ENCODE peak calls at places on chromosomes 11 and 22, in six cellular contexts. W, E, G, D, U and K are unnamed samples.
A peak's percentile ranks its signal among the peaks of the same experiment; 100 is the strongest.

GRCh38 chr11:10498426-10499250 is 42.3 kb downstream of the RNF141 start:
- DNase-seq in G (no peak), U (no peak), D (no peak), E (no peak), W (no peak), K (no peak)

GRCh38 chr11:45334410-45334809 is 48.3 kb upstream of the SYT13 start:
- DNase-seq in G (no peak), U (no peak), E (no peak), D (no peak), W (no peak), K (no peak)

GRCh38 chr11:1400168-1401000 is 10.7 kb downstream of the BRSK2 start:
- DNase-seq in U (no peak), W (no peak), D (no peak), G (peak; percentile 63), E (peak; percentile 70), K (no peak)

GRCh38 chr11:80937831-80938230 is 1497.0 kb upstream of the TENM4 start:
- DNase-seq in D (no peak), U (no peak), G (no peak), W (no peak), E (no peak), K (no peak)

GRCh38 chr22:19396561-19396933 is 35.0 kb downstream of the HIRA start:
- DNase-seq in E (no peak), G (peak; percentile 45), D (no peak), U (no peak), W (no peak), K (no peak)

GRCh38 chr11:78315724-78316123 is 101.9 kb downstream of the GAB2 start:
- DNase-seq in W (no peak), G (no peak), U (no peak), E (no peak), D (no peak), K (no peak)

GRCh38 chr11:94469416-94469815 is 24.2 kb downstream of the MRE11 start:
- DNase-seq in U (no peak), G (no peak), E (no peak), W (no peak), D (no peak), K (no peak)

GRCh38 chr11:117199916-117200812 is 994 bp downstream of the TAGLN start:
- DNase-seq in W (peak; percentile 32), D (no peak), U (no peak), E (peak; percentile 63), G (no peak), K (peak; percentile 45)

GRCh38 chr22:42928969-42929837 is 72.1 kb upstream of the ARFGAP3 start:
- DNase-seq in U (no peak), E (no peak), W (peak; percentile 27), G (no peak), D (no peak), K (no peak)

GRCh38 chr11:46729110-46730027 is 10.4 kb downstream of the F2 start:
- DNase-seq in E (no peak), G (peak; percentile 70), U (no peak), D (no peak), W (no peak), K (no peak)

GRCh38 chr22:48663297-48663696 is 1164.4 kb downstream of the BRD1 start:
- DNase-seq in G (no peak), W (no peak), U (no peak), E (peak; percentile 12), D (no peak), K (peak; percentile 25)

GRCh38 chr22:48660104-48660794 is 1167.4 kb downstream of the BRD1 start:
- DNase-seq in G (no peak), D (no peak), E (peak; percentile 16), W (no peak), U (no peak), K (no peak)

GRCh38 chr22:48660795-48661740 is 1166.6 kb downstream of the BRD1 start:
- DNase-seq in W (no peak), U (no peak), G (no peak), E (peak; percentile 41), D (no peak), K (no peak)

GRCh38 chr22:48662476-48663150 is 1165.1 kb downstream of the BRD1 start:
- DNase-seq in D (no peak), W (no peak), U (no peak), G (no peak), E (peak; percentile 38), K (peak; percentile 32)

GRCh38 chr22:48661984-48662383 is 1165.7 kb downstream of the BRD1 start:
- DNase-seq in E (peak; percentile 44), W (no peak), D (no peak), U (no peak), G (no peak), K (no peak)
- H3K4me3 ChIP-seq in E (no peak overlapping the region), W (no peak overlapping the region), D (no peak overlapping the region), U (no peak overlapping the region), G (no peak overlapping the region), K (no peak overlapping the region)

DNA sequence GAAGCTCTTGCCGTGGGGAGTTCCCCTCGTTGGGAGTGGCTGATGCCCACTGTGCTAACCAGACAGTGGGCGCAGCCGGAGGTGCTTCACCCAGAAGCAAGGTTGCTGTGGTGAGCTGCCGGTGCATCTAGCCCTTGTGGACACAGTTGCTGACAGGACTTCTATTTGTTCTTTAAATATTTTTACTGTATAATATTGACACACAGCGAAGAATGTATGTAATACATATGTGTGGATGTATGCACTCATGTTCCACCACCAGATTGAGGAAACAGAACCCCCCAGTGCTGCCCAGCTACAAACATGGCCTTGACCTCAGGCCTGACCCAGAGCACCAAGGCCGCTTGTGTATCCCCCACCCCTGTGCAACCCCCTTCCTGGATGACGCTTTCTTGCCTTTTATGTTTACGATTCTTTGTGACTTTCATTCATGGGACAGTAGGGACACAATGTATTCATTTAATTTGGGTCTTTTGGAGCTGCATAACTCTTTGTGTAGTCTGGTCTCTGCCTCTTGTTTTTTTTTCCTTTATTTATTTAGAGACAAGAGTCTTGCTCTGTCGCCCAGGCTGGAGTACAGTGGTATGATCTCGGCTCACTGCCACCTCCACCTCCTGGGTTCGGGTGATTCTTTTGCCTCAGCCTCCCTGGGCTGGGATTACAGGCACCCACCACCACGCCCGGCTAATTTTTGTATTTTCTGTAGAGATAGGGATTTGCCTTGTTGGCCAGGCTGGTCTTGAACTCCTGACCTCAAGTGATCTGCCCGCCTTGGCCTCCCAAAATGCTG is 132.6 kb downstream of the TBC1D22A start:
- DNase-seq in G (peak; percentile 60), D (no peak), W (no peak), U (no peak), E (no peak), K (no peak)
- H3K36me3 ChIP-seq in G (no peaks in the 10 kb centered on the region), D (no peaks in the 10 kb centered on the region), W (no peaks in the 10 kb centered on the region), U (no peaks in the 10 kb centered on the region), E (no peaks in the 10 kb centered on the region), K (peaks cover 34% of the 10 kb centered on the region)

DNA sequence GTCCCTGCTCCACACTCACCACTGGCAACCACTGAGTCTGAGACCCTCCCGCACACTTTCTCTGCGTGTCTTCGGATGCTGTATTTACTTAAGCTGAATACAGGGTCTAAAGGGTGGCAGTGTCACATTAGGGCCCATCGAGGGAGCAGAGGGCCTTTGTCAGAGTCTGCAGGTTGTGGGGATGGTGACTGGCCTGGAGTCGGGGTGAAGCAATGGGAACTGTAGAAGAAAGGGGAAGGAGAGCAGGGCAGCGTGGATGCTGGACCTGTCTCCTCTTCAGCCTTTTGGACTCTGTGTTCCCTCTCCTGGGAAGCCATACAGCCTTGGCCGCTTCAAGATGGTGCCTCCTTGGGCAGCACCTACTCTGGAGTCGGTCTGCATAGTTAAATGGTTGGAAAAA is 61.1 kb downstream of the ZBTB16 start:
- DNase-seq in W (no peak), U (no peak), D (no peak), G (no peak), E (no peak), K (no peak)
- H3K4me1 ChIP-seq in W (peaks cover 28% of the 10 kb centered on the region), U (peaks cover 92% of the 10 kb centered on the region), D (peaks cover 98% of the 10 kb centered on the region), G (peaks cover 17% of the 10 kb centered on the region), E (peaks cover 12% of the 10 kb centered on the region), K (peaks cover 18% of the 10 kb centered on the region)

GRCh38 chr22:27802389-27803079 is 978 bp upstream of the MN1 start:
- DNase-seq in D (no peak), E (peak; percentile 58), W (no peak), U (no peak), G (peak; percentile 8), K (no peak)
- H3K4me3 ChIP-seq in D (peak overlapping the region; percentile 84), E (peak overlapping the region; percentile 83), W (no peak overlapping the region), U (peak overlapping the region; percentile 73), G (peak overlapping the region; percentile 3), K (peak overlapping the region; percentile 78)

DNA sequence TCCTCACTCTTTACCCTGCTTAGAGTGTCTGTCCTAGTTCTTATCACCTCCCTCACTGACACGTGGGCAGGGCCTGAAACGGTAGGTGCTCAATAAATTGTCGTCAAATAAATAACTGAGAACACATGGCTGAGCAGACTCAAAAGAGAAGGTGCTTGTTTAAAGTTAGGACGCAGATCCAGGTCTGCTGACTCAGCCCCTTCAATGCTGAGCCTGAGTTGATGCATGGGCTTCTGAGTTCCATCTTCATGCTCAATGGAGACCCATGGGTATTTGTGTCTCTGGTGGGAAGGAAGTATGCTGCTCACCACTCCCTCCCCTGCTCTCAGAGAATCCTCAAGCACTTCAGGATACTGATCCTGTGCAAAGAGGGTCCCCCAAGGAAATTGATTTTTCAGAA is 67.5 kb downstream of the FLI1 start:
- DNase-seq in W (no peak), U (no peak), G (no peak), D (no peak), E (no peak), K (no peak)
- H3K36me3 ChIP-seq in W (no peaks in the 10 kb centered on the region), U (no peaks in the 10 kb centered on the region), G (no peaks in the 10 kb centered on the region), D (peaks cover 3% of the 10 kb centered on the region), E (no peaks in the 10 kb centered on the region), K (peaks cover 60% of the 10 kb centered on the region)

GRCh38 chr22:46063861-46064235 is 86.5 kb upstream of the PPARA start:
- DNase-seq in W (peak; percentile 24), D (no peak), E (peak; percentile 33), G (peak; percentile 58), U (no peak), K (no peak)
- H3K4me1 ChIP-seq in W (peaks cover 34% of the 10 kb centered on the region), D (peaks cover 95% of the 10 kb centered on the region), E (peaks cover 51% of the 10 kb centered on the region), G (peaks cover 27% of the 10 kb centered on the region), U (peaks cover 93% of the 10 kb centered on the region), K (peaks cover 88% of the 10 kb centered on the region)